ENCODE peak calls at places on chromosomes 12 and 14, in five cellular contexts. M is adrenal gland, Z is stomach, K is colonic mucosa, C is neural progenitor cell. A is an unnamed sample.

GRCh38 chr14:51660720-51661119 is 9.0 kb downstream of the FRMD6 start:
- DNase-seq in M (no peak), Z (no peak), K (no peak), C (no peak), A (no peak)

GRCh38 chr12:96466939-96467751 is 22.2 kb upstream of the CFAP54 start:
- DNase-seq in M (no peak), Z (no peak), K (no peak), C (no peak), A (no peak)

GRCh38 chr14:35632276-35633071 is 98.5 kb downstream of the INSM2 start:
- DNase-seq in M (no peak), Z (no peak), K (no peak), C (no peak), A (no peak)

GRCh38 chr14:64442300-64442988 is 22.9 kb upstream of the AKAP5 start:
- DNase-seq in M (no peak), Z (no peak), K (no peak), C (no peak), A (no peak)

GRCh38 chr12:5102806-5103205 is 59.1 kb downstream of the KCNA5 start:
- DNase-seq in M (no peak), Z (no peak), K (no peak), C (no peak), A (no peak)

GRCh38 chr14:68244272-68244975 is 424.8 kb downstream of the RAD51B start:
- DNase-seq in M (no peak), Z (no peak), K (no peak), C (peak; percentile 65), A (no peak)

GRCh38 chr12:76529226-76529918 is 30.2 kb downstream of the OSBPL8 start:
- DNase-seq in M (no peak), Z (no peak), K (no peak), C (no peak), A (no peak)

GRCh38 chr12:19198272-19198671 is 68.7 kb downstream of the PLEKHA5 start:
- DNase-seq in M (peak; percentile 47), Z (no peak), K (no peak), C (no peak), A (no peak)

DNA sequence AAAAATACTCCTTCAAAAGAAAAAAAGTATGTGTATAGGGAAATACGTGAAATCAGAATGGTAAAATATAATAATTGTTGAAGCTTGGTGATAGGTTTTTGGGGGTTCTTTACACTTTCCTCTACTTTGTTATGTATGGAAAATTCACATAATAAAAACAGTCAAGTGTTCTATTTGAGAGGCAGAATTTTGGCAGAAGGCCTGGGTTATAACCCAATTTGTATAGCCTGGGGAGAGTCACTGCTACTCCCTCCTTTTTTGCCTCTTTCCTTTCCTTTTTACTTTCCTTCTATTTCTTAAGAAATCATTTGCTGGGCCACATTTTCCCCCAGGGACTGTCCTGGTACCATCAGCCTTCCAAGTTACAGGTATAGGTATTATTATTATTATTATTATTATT is 105.7 kb downstream of the CRADD start:
- DNase-seq in M (no peak), Z (no peak), K (no peak), C (no peak), A (no peak)
- H3K4me1 ChIP-seq in M (peaks cover 55% of the 10 kb centered on the region), Z (peaks cover 57% of the 10 kb centered on the region), K (no peaks in the 10 kb centered on the region), C (peaks cover 10% of the 10 kb centered on the region), A (peaks cover 34% of the 10 kb centered on the region)

DNA sequence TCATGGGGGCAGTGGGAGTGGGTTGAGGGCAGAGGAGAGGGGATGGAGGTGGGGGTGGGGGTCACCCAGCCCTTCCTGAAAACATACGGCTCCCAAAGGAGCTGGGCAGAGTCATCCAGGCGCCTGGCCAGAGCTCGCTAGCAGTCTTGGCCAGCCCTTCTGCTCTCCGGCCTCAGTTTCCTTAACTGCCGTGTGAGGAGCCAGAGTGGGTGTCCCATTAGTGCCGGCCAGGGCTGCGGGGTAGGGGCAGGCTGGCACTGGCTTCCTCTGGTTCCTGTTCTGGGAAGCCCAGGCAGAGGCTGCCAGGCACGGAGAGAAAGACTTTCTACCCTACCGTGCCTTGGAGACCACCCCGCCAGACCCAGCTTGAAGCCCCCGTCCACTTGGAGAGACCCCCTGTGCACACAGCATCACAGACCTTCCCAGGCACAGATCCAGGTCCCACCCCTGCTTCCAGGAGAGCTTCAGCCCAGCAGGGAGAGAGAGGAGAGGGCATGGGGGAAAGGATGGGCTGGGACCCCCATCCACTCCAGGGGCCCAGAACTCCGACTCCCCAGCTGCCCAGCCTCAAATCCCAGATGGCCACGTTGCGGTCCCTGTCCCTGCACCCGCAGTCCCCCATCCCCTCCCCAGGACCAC is 93.3 kb downstream of the RFLNA start:
- DNase-seq in M (no peak), Z (no peak), K (no peak), C (no peak), A (no peak)
- H3K27ac ChIP-seq in M (no peak overlapping the region), Z (peak overlapping the region; percentile 92), K (peak overlapping the region; percentile 47), C (no peak overlapping the region), A (peak overlapping the region; percentile 96)

DNA sequence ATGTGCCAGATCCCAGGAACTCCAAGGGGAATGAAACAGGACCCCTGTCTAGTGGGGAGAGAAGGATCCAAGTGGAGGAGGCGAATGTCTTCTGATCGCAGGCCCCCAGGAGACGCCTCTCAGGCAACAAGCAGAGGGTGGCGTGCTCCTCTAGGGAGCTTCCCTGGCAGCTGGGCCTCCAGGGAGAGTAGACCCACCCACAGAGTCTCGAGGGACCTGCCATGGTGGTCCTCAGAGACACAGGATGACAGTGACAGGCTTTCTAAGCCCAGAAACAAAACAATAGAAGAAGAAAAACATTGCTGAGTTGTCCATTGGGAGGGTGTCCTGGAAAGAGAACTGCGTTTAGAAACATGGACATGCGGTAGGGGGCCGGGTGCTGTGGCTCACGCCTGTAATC is 140.6 kb upstream of the MAP1LC3B2 start:
- DNase-seq in M (no peak), Z (no peak), K (no peak), C (no peak), A (no peak)
- TF ChIP-seq CTCF in M (no peak), Z (no peak), K (no peak), C (no peak), A (no peak)

DNA sequence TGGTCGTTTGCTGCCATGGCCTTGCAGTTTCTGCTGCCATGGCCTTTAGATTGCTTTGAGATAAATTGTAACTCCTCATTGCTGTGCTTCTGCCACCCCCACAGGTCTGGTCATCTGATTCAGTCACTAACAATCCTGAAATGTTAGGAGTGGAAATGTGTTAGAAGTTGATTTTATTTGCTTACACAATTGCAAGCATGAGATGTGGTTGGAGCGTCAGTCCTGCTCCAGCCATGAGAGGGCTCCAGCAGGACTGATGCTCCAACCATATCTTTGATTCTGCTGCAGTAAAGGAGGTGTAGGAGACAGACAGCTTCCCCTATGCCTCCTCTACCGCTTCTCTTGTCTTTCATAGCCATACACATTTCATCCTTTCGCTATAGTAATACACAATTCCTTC is 226.8 kb upstream of the RGS6 start:
- DNase-seq in M (no peak), Z (no peak), K (no peak), C (no peak), A (no peak)
- H3K4me1 ChIP-seq in M (no peaks in the 10 kb centered on the region), Z (no peaks in the 10 kb centered on the region), K (no peaks in the 10 kb centered on the region), C (peaks cover 9% of the 10 kb centered on the region), A (no peaks in the 10 kb centered on the region)

DNA sequence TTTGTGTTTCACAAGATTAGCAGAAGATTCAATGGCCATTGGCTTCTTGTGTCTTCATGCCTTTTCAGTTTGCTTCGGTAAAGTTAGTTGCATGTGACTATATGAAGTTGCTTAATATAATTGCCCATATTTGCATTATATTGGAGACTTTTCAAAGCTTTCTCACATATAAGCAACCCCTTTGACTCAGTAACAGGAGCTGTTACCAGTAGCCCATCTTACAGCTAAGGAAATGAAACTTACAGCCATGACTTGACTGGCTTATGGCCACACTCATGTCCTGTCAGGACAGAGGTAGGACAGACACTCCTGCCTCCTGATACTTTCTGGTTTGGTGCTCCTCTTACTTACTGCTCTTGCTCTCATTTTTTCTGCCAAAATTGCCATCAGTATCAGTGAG is 1082.1 kb downstream of the BCL11B start:
- DNase-seq in M (no peak), Z (no peak), K (no peak), C (no peak), A (no peak)
- H3K27ac ChIP-seq in M (no peak overlapping the region), Z (no peak overlapping the region), K (peak overlapping the region; percentile 32), C (no peak overlapping the region), A (no peak overlapping the region)

A was measured in body of pancreas.